ENCODE peak calls at places on chromosomes 6 and 20, in seven cellular contexts. Z, G, M, J, P, N and X are unnamed samples.

GRCh38 chr6:38861957-38862401 is 146.9 kb downstream of the DNAH8 start:
- DNase-seq in Z (no peak), G (no peak), M (no peak), J (no peak), P (no peak), N (no peak), X (no peak)

GRCh38 chr6:139443226-139444112 is 69.0 kb upstream of the CITED2 start:
- DNase-seq in Z (no peak), G (peak), M (no peak), J (no peak), P (no peak), N (no peak), X (no peak)

GRCh38 chr6:73774311-73774766 is 78.3 kb downstream of the CD109 start:
- DNase-seq in Z (no peak), G (peak), M (no peak), J (no peak), P (no peak), N (peak), X (peak)

GRCh38 chr20:41889125-41889870 is 271.1 kb upstream of the CHD6 start:
- DNase-seq in Z (no peak), G (no peak), M (no peak), J (peak), P (no peak), N (no peak), X (no peak)

GRCh38 chr6:166496460-166496859 is 90.0 kb downstream of the RAMACL start:
- DNase-seq in Z (no peak), G (no peak), M (no peak), J (no peak), P (no peak), N (no peak), X (no peak)

GRCh38 chr6:78483546-78483945 is 383.8 kb upstream of the IRAK1BP1 start:
- DNase-seq in Z (no peak), G (no peak), M (no peak), J (no peak), P (no peak), N (no peak), X (no peak)

GRCh38 chr20:37007898-37008649 is 56.6 kb upstream of the SAMHD1 start:
- DNase-seq in Z (no peak), G (no peak), M (peak), J (no peak), P (no peak), N (no peak), X (peak)

GRCh38 chr6:163892814-163893561 is 478.5 kb downstream of the QKI start:
- DNase-seq in Z (no peak), G (no peak), M (no peak), J (no peak), P (no peak), N (no peak), X (peak)

GRCh38 chr6:13038315-13039261 is 289.7 kb downstream of the TBC1D7 start:
- DNase-seq in Z (no peak), G (no peak), M (no peak), J (no peak), P (no peak), N (peak), X (peak)

GRCh38 chr20:63699466-63700198 is 3.2 kb downstream of the TNFRSF6B start:
- DNase-seq in Z (peak), G (no peak), M (no peak), J (no peak), P (no peak), N (peak), X (no peak)

GRCh38 chr20:55415567-55416142 is 589.7 kb downstream of the CBLN4 start:
- DNase-seq in Z (no peak), G (no peak), M (no peak), J (no peak), P (no peak), N (no peak), X (no peak)

GRCh38 chr6:36907781-36908180 is 22.0 kb downstream of the C6orf89 start:
- DNase-seq in Z (no peak), G (peak), M (no peak), J (no peak), P (no peak), N (peak), X (peak)
- H3K27ac ChIP-seq in Z (no peak), G (no peak), M (no peak), J (peak), P (peak), N (peak), X (peak)

GRCh38 chr20:1392443-1392692 is 486 bp downstream of the FKBP1A start:
- DNase-seq in Z (no peak), G (no peak), M (no peak), J (no peak), P (no peak), N (no peak), X (no peak)
- H3K27ac ChIP-seq in Z (peak), G (no peak), M (peak), J (peak), P (peak), N (peak), X (peak)

GRCh38 chr6:137928286-137928685 is 61.2 kb downstream of the TNFAIP3 start:
- DNase-seq in Z (no peak), G (no peak), M (no peak), J (peak), P (no peak), N (no peak), X (peak)
- H3K27ac ChIP-seq in Z (peak), G (peak), M (no peak), J (peak), P (no peak), N (no peak), X (no peak)

DNA sequence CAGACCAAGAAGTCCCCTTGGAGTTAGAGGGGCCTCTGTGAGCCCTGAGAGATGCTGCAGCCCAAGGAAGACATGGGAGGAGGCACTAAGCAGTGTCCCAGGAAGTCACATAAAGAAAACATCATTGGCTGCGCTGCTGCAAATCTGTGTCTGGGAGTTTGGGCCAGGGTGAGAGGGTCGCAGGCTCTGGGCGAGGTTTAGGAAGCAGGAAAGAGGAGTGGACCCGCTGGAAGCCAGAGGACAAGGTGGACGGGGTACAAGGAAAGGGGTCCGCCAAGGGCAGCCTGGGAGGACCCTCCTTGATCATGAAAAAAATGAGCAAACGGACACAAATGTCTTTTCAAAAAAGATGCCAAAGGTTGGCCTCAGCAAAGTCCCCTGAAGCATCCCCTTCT is 15.5 kb upstream of the SERPINB1 start:
- DNase-seq in Z (no peak), G (no peak), M (no peak), J (no peak), P (no peak), N (no peak), X (no peak)
- H3K27ac ChIP-seq in Z (no peak), G (peak), M (peak), J (peak), P (peak), N (peak), X (no peak)

GRCh38 chr20:5949943-5950270 is 426 bp downstream of the TRMT6 start:
- DNase-seq in Z (no peak), G (no peak), M (no peak), J (peak), P (no peak), N (no peak), X (no peak)
- H3K27ac ChIP-seq in Z (peak), G (peak), M (peak), J (peak), P (peak), N (peak), X (no peak)